ENCODE peak calls at places on chromosome 5, in nine cellular contexts. X is cardiac muscle cell, F is vagina, U is stomach, K is uterus, E is prostate gland, L is lung, N is K562, S is A549. Q is an unnamed sample. For H3K4me1, the result is how much of the 10 kb centered on the place peaks cover.

GRCh38 chr5:124824637-124825158 is 78.3 kb upstream of the ZNF608 start:
- DNase-seq in N (no peak), L (no peak), S (no peak), E (no peak), U (no peak), F (no peak), X (peak), K (no peak), Q (peak)

GRCh38 chr5:122392844-122393243 is 80.8 kb downstream of the SNCAIP start:
- DNase-seq in X (peak), E (no peak), N (no peak), S (no peak), K (no peak), U (no peak), F (no peak), L (no peak), Q (no peak)

GRCh38 chr5:50595199-50595598 is 71.2 kb upstream of the PARP8 start:
- DNase-seq in F (no peak), X (peak), U (no peak), N (no peak), L (no peak), S (no peak), K (no peak), E (no peak), Q (peak)

GRCh38 chr5:180130876-180131740 is 59.5 kb upstream of the RNF130 start:
- DNase-seq in L (no peak), K (peak), E (no peak), X (no peak), S (no peak), N (no peak), F (no peak), U (peak), Q (no peak)

GRCh38 chr5:173689171-173689676 is 72.8 kb upstream of the BOD1 start:
- DNase-seq in X (peak), S (peak), F (no peak), N (no peak), K (no peak), L (peak), U (peak), E (no peak), Q (no peak)

GRCh38 chr5:104088876-104089778 is 526.5 kb upstream of the NUDT12 start:
- DNase-seq in L (no peak), U (no peak), E (no peak), X (no peak), N (peak), S (no peak), F (no peak), K (no peak), Q (peak)

GRCh38 chr5:32600057-32600622 is 14.8 kb downstream of the SUB1 start:
- DNase-seq in X (peak), E (no peak), U (no peak), N (no peak), S (no peak), K (no peak), F (no peak), L (no peak), Q (no peak)

GRCh38 chr5:156947933-156948332 is 15.1 kb downstream of the TIMD4 start:
- DNase-seq in E (no peak), X (no peak), U (no peak), K (no peak), S (no peak), F (no peak), L (no peak), N (no peak), Q (no peak)

GRCh38 chr5:54446169-54446786 is 9.2 kb upstream of the HSPB3 start:
- DNase-seq in N (no peak), F (no peak), K (no peak), S (no peak), U (no peak), X (peak), E (no peak), L (no peak), Q (no peak)

GRCh38 chr5:168086104-168086610 is 205.3 kb upstream of the WWC1 start:
- DNase-seq in F (no peak), N (no peak), X (peak), S (peak), L (no peak), E (peak), U (no peak), K (peak), Q (peak)

GRCh38 chr5:95241635-95242034 is 43.3 kb downstream of the MCTP1 start:
- DNase-seq in U (no peak), S (no peak), L (no peak), K (no peak), F (no peak), N (no peak), X (no peak), E (no peak), Q (no peak)

DNA sequence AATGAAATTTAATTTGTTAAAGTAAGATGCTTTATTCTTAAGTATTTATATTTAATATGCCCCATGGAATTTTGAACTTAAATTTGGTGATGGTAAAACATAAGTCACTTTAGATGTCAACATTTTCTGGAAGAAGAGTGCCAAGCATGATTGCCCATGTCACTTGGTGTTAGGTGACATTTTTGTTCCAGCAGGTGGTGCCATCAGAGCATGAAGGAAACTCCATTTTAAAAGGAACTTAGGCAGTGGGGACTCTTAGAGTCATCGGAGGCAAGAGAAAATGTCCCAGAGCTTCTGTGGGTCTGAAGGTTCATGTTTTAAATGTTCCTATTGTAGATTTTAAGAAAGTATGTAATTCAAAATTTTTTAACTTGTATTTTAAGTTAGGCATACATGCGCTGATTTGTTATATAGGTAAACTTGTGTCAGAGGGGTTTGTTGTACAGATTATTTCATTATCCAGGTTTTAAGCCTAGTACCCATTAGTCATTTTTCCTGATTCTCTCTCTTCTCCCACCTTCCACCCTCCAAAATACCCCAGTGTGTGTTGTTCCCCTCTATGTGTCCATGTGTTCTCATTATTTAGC is 789.3 kb downstream of the SEMA5A start:
- DNase-seq in K (no peak), E (peak), U (no peak), X (peak), F (no peak), N (no peak), S (no peak), L (no peak), Q (no peak)
- TF ChIP-seq CTCF in K (peak), E (peak), U (peak), X (peak), F (peak), N (no peak), S (peak), L (no peak), Q (peak)

GRCh38 chr5:177309351-177310191 is 2.1 kb downstream of the MXD3 start:
- DNase-seq in F (no peak), U (peak), L (peak), K (no peak), E (peak), X (peak), S (peak), N (peak), Q (no peak)
- H3K4me1 ChIP-seq in F (under half), U (half or more), L (under half), K (under half), E (under half), X (under half), S (under half), N (under half), Q (under half)

DNA sequence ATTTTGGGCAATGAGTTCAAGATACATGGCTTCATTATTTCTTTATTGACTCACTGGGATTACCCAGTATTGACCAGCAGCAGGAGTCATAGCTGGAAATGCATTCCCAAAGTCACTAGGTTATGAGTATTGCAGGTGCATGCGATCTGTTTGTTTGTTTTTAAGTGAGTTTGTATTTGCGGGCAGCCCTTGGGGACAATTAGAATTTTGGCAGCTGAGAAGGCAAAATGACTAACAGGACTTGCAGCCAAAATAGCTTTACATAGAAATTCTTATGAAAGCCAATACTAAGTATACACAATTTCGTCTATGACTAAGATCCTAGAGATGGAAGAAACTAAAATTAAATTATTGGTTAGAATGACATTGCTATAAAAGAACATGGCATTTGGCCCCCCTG is 18.1 kb upstream of the RGMB start:
- DNase-seq in F (no peak), U (no peak), L (no peak), X (no peak), K (no peak), E (no peak), N (no peak), S (no peak), Q (no peak)
- H3K27ac ChIP-seq in F (no peak), U (no peak), L (no peak), X (no peak), K (no peak), E (no peak), N (no peak), S (no peak), Q (no peak)

DNA sequence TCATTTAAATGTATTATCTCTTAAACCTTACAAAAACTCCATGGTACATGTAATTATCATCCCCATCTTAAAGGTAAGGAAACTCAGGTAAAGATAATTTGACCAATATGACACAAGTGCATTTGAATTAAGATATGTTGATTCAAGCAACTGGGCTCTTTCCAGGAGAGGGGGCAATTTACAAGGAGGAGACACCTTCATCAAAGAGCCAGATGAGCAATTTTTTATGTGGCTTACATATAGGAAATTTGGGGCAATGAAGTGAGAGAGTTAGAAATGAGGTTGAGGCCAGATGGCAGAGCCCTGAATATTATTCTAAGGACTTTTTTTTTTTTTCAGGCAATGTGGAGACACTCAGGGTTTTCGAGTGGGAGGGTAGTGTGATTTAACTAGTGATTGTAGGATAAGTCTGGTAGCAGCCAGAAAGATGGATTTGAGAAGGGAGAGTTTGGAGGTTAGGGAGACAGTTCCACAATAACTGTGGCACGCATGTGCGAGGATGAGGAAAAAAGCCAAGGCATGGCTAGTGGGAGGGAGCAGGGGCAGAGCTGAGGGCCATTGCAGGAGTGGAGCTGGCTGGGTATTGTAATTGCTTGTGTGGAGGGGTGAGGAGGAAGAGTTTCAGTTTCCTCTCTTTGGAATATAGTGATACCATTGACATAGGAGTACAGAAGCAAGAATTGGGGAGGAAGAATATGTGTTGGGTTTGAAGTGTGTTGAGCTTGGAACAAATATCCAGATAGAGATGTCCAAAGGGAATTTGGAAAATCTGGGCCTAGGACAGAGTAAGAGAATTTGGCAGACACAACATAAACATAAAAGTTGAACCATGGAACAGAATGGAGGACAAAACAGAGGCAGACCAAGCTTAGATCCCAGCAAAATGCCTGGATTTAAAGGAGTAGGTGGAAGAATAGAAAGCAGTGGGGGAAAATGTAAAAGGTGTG is 72.0 kb downstream of the ACTBL2 start:
- DNase-seq in X (no peak), F (no peak), L (no peak), K (no peak), U (no peak), E (no peak), S (no peak), N (no peak), Q (no peak)
- TF ChIP-seq CTCF in X (no peak), F (no peak), L (no peak), K (no peak), U (no peak), E (no peak), S (no peak), N (no peak), Q (peak)

GRCh38 chr5:56873056-56873455 is 36.3 kb upstream of the SETD9 start:
- DNase-seq in E (no peak), K (no peak), X (no peak), S (no peak), F (no peak), L (no peak), U (no peak), N (no peak), Q (no peak)
- H3K4me1 ChIP-seq in E (under half), K (under half), X (under half), S (under half), F (under half), L (under half), U (under half), N (under half), Q (under half)

DNA sequence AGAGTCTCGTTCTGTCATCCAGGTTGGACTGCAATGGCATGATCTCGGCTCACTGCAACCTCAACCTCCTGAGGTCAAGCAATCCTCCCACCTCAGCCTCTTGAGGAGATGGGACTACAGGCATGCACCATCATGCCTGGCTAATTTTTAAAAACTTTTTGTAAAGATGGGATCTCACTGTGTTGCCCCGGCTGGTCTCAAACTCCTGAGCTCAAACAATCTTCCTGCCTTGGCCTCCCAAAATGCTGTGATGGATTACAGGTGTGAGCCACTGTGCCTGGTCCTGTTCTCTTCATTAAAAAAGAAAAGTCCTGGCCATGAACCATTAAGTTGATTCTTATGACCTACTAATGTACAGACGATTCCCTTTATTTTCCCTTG is 54.7 kb downstream of the ERAP1 start:
- DNase-seq in E (no peak), K (no peak), L (no peak), S (no peak), U (no peak), N (no peak), X (no peak), F (no peak), Q (no peak)
- H3K27ac ChIP-seq in E (no peak), K (no peak), L (no peak), S (no peak), U (no peak), N (no peak), X (no peak), F (no peak), Q (no peak)

Q was measured in foreskin keratinocyte.